ENCODE peak calls at places on chromosome 15, in eight cellular contexts. One of them, this sample, is unnamed. For H3K9me2, the result is how much of the 10 kb centered on the place peaks cover.

GRCh38 chr15:62849316-62850129 is 193.0 kb upstream of the TPM1 start:
- DNase-seq in SK-N-SH: no peak
- DNase-seq in GM23248: no peak
- DNase-seq in PC-3: no peak
- DNase-seq in GM23338: peak
- DNase-seq in hepatocyte: no peak
- DNase-seq in MM.1S: no peak
- DNase-seq in OCI-LY7: no peak
- DNase-seq in this sample: no peak

GRCh38 chr15:27017168-27017809 is 46.3 kb downstream of the GABRG3 start:
- DNase-seq in SK-N-SH: peak
- DNase-seq in GM23248: peak
- DNase-seq in PC-3: peak
- DNase-seq in GM23338: peak
- DNase-seq in hepatocyte: peak
- DNase-seq in MM.1S: peak
- DNase-seq in OCI-LY7: peak
- DNase-seq in this sample: no peak

GRCh38 chr15:48966595-48967301 is 3.0 kb upstream of the SHC4 start:
- DNase-seq in SK-N-SH: no peak
- DNase-seq in GM23248: peak
- DNase-seq in PC-3: peak
- DNase-seq in GM23338: no peak
- DNase-seq in hepatocyte: no peak
- DNase-seq in MM.1S: peak
- DNase-seq in OCI-LY7: no peak
- DNase-seq in this sample: no peak

GRCh38 chr15:37058316-37058985 is 41.9 kb downstream of the MEIS2 start:
- DNase-seq in SK-N-SH: no peak
- DNase-seq in GM23248: no peak
- DNase-seq in PC-3: no peak
- DNase-seq in GM23338: peak
- DNase-seq in hepatocyte: peak
- DNase-seq in MM.1S: no peak
- DNase-seq in OCI-LY7: no peak
- DNase-seq in this sample: no peak

GRCh38 chr15:52005748-52006701 is 13.0 kb upstream of the MAPK6 start:
- DNase-seq in SK-N-SH: peak
- DNase-seq in GM23248: peak
- DNase-seq in PC-3: peak
- DNase-seq in GM23338: no peak
- DNase-seq in hepatocyte: no peak
- DNase-seq in MM.1S: peak
- DNase-seq in OCI-LY7: no peak
- DNase-seq in this sample: no peak

GRCh38 chr15:81296218-81296617 is 27.7 kb downstream of the STARD5 start:
- DNase-seq in SK-N-SH: no peak
- DNase-seq in GM23248: no peak
- DNase-seq in PC-3: no peak
- DNase-seq in GM23338: no peak
- DNase-seq in hepatocyte: no peak
- DNase-seq in MM.1S: no peak
- DNase-seq in OCI-LY7: peak
- DNase-seq in this sample: no peak

GRCh38 chr15:85406916-85407315 is 26.5 kb downstream of the AKAP13 start:
- DNase-seq in SK-N-SH: no peak
- DNase-seq in GM23248: peak
- DNase-seq in PC-3: no peak
- DNase-seq in GM23338: no peak
- DNase-seq in hepatocyte: no peak
- DNase-seq in MM.1S: no peak
- DNase-seq in OCI-LY7: no peak
- DNase-seq in this sample: no peak

GRCh38 chr15:91946914-91947313 is 93.4 kb downstream of the SLCO3A1 start:
- DNase-seq in SK-N-SH: no peak
- DNase-seq in GM23248: no peak
- DNase-seq in PC-3: no peak
- DNase-seq in GM23338: peak
- DNase-seq in hepatocyte: no peak
- DNase-seq in MM.1S: no peak
- DNase-seq in OCI-LY7: no peak
- DNase-seq in this sample: no peak

GRCh38 chr15:45646220-45646619 is 11.4 kb downstream of the SQOR start:
- DNase-seq in SK-N-SH: no peak
- DNase-seq in GM23248: peak
- DNase-seq in PC-3: peak
- DNase-seq in GM23338: no peak
- DNase-seq in hepatocyte: no peak
- DNase-seq in MM.1S: no peak
- DNase-seq in OCI-LY7: no peak
- DNase-seq in this sample: no peak

GRCh38 chr15:62413786-62414185 is 248.7 kb upstream of the C2CD4B start:
- DNase-seq in SK-N-SH: peak
- DNase-seq in GM23248: no peak
- DNase-seq in PC-3: no peak
- DNase-seq in GM23338: no peak
- DNase-seq in hepatocyte: no peak
- DNase-seq in MM.1S: no peak
- DNase-seq in OCI-LY7: no peak
- DNase-seq in this sample: no peak

GRCh38 chr15:80105193-80105984 is 45.9 kb downstream of the ZFAND6 start:
- DNase-seq in SK-N-SH: no peak
- DNase-seq in GM23248: peak
- DNase-seq in PC-3: peak
- DNase-seq in GM23338: no peak
- DNase-seq in hepatocyte: peak
- DNase-seq in MM.1S: no peak
- DNase-seq in OCI-LY7: no peak
- DNase-seq in this sample: no peak

GRCh38 chr15:77029166-77030041 is 34.5 kb downstream of the PSTPIP1 start:
- DNase-seq in SK-N-SH: peak
- DNase-seq in GM23248: no peak
- DNase-seq in PC-3: no peak
- DNase-seq in GM23338: no peak
- DNase-seq in hepatocyte: no peak
- DNase-seq in MM.1S: no peak
- DNase-seq in OCI-LY7: no peak
- DNase-seq in this sample: no peak

GRCh38 chr15:66748320-66748779 is 46.3 kb downstream of the SMAD6 start:
- DNase-seq in SK-N-SH: no peak
- DNase-seq in GM23248: peak
- DNase-seq in PC-3: peak
- DNase-seq in GM23338: peak
- DNase-seq in hepatocyte: no peak
- DNase-seq in MM.1S: no peak
- DNase-seq in OCI-LY7: no peak
- DNase-seq in this sample: no peak

GRCh38 chr15:57146394-57147140 is 228.1 kb downstream of the TCF12 start:
- DNase-seq in SK-N-SH: peak
- DNase-seq in GM23248: peak
- DNase-seq in PC-3: peak
- DNase-seq in GM23338: peak
- DNase-seq in hepatocyte: peak
- DNase-seq in MM.1S: peak
- DNase-seq in OCI-LY7: peak
- DNase-seq in this sample: peak

GRCh38 chr15:45662375-45662774 is 27.5 kb downstream of the SQOR start:
- DNase-seq in SK-N-SH: no peak
- DNase-seq in GM23248: no peak
- DNase-seq in PC-3: no peak
- DNase-seq in GM23338: peak
- DNase-seq in hepatocyte: no peak
- DNase-seq in MM.1S: no peak
- DNase-seq in OCI-LY7: no peak
- DNase-seq in this sample: no peak

GRCh38 chr15:62272290-62272689 is 107.2 kb upstream of the C2CD4B start:
- DNase-seq in SK-N-SH: no peak
- DNase-seq in GM23248: no peak
- DNase-seq in PC-3: no peak
- DNase-seq in GM23338: no peak
- DNase-seq in hepatocyte: no peak
- DNase-seq in MM.1S: no peak
- DNase-seq in OCI-LY7: no peak
- DNase-seq in this sample: no peak

GRCh38 chr15:68218331-68218730 is 11.2 kb downstream of the CLN6 start:
- DNase-seq in SK-N-SH: no peak
- DNase-seq in GM23248: no peak
- DNase-seq in PC-3: no peak
- DNase-seq in GM23338: no peak
- DNase-seq in hepatocyte: no peak
- DNase-seq in MM.1S: no peak
- DNase-seq in OCI-LY7: no peak
- DNase-seq in this sample: no peak

GRCh38 chr15:59746777-59747176 is 57.7 kb upstream of the BNIP2 start:
- DNase-seq in SK-N-SH: no peak
- DNase-seq in GM23248: no peak
- DNase-seq in PC-3: no peak
- DNase-seq in GM23338: no peak
- DNase-seq in hepatocyte: no peak
- DNase-seq in MM.1S: no peak
- DNase-seq in OCI-LY7: peak
- DNase-seq in this sample: no peak

GRCh38 chr15:39054128-39054732 is 489.6 kb upstream of the RASGRP1 start:
- DNase-seq in SK-N-SH: no peak
- DNase-seq in GM23248: no peak
- DNase-seq in PC-3: no peak
- DNase-seq in GM23338: no peak
- DNase-seq in hepatocyte: no peak
- DNase-seq in MM.1S: no peak
- DNase-seq in OCI-LY7: no peak
- DNase-seq in this sample: no peak

GRCh38 chr15:49313650-49314049 is 109.4 kb upstream of the FGF7 start:
- DNase-seq in SK-N-SH: no peak
- DNase-seq in GM23248: peak
- DNase-seq in PC-3: peak
- DNase-seq in GM23338: no peak
- DNase-seq in hepatocyte: no peak
- DNase-seq in MM.1S: no peak
- DNase-seq in OCI-LY7: no peak
- DNase-seq in this sample: no peak

GRCh38 chr15:57761562-57761961 is 55.0 kb downstream of the POLR2M start:
- DNase-seq in SK-N-SH: no peak
- DNase-seq in GM23248: peak
- DNase-seq in PC-3: no peak
- DNase-seq in GM23338: no peak
- DNase-seq in hepatocyte: no peak
- DNase-seq in MM.1S: no peak
- DNase-seq in OCI-LY7: no peak
- DNase-seq in this sample: no peak

GRCh38 chr15:68106656-68107055 is 52.5 kb downstream of the PIAS1 start:
- DNase-seq in SK-N-SH: no peak
- DNase-seq in GM23248: peak
- DNase-seq in PC-3: no peak
- DNase-seq in GM23338: peak
- DNase-seq in hepatocyte: no peak
- DNase-seq in MM.1S: no peak
- DNase-seq in OCI-LY7: no peak
- DNase-seq in this sample: no peak

GRCh38 chr15:92638709-92639365 is 16.7 kb downstream of the FAM174B start:
- DNase-seq in SK-N-SH: no peak
- DNase-seq in GM23248: no peak
- DNase-seq in PC-3: peak
- DNase-seq in GM23338: no peak
- DNase-seq in hepatocyte: no peak
- DNase-seq in MM.1S: peak
- DNase-seq in OCI-LY7: no peak
- DNase-seq in this sample: no peak

DNA sequence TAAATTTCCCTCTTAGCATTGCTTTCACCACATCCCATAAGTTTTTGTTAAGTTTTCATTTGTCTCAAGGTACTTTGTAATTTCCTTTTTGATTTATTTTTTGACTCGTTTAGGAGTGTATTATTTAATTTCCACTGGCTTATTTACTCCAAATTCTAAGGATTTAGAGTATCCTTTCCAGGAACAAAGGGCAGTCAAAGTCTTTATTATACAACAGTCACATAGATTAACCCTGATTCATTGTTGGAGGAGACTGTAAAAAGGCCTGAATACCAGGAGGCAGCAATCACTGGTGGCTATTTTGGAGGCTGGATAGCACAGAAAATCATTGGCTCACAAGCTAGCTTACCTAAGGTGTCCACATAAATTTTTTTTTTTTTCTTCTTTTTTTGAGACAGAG is 39.9 kb downstream of the OIP5 start:
- DNase-seq in SK-N-SH: no peak
- DNase-seq in GM23248: peak
- DNase-seq in PC-3: no peak
- DNase-seq in GM23338: no peak
- DNase-seq in hepatocyte: no peak
- DNase-seq in MM.1S: no peak
- DNase-seq in OCI-LY7: no peak
- DNase-seq in this sample: no peak
- H3K9me2 ChIP-seq in SK-N-SH: under half
- H3K9me2 ChIP-seq in GM23248: under half
- H3K9me2 ChIP-seq in PC-3: under half
- H3K9me2 ChIP-seq in GM23338: under half
- H3K9me2 ChIP-seq in hepatocyte: under half
- H3K9me2 ChIP-seq in MM.1S: under half
- H3K9me2 ChIP-seq in OCI-LY7: under half
- H3K9me2 ChIP-seq in this sample: under half

DNA sequence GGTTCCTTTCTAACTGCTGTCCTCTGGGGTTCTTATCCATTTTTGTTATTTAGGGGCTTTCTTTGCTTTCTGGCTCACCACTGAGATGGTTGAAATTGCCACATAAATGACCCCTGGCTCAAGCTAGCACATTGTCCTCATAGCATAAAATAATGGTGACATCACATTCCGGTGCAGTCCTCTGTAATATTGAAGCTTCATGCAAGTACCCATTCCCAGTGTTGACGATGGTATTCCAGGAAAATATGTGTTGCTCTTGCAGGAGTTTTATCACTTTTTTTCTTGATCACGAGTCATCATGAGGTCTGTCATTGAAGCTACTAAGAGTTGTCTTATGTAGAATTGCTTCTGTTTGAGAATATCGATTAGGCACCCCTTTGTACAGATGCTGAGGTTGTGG is 56.1 kb downstream of the CRTC3 start:
- DNase-seq in SK-N-SH: no peak
- DNase-seq in GM23248: peak
- DNase-seq in PC-3: no peak
- DNase-seq in GM23338: no peak
- DNase-seq in hepatocyte: no peak
- DNase-seq in MM.1S: no peak
- DNase-seq in OCI-LY7: no peak
- DNase-seq in this sample: no peak
- H3K9me2 ChIP-seq in SK-N-SH: under half
- H3K9me2 ChIP-seq in GM23248: under half
- H3K9me2 ChIP-seq in PC-3: under half
- H3K9me2 ChIP-seq in GM23338: under half
- H3K9me2 ChIP-seq in hepatocyte: under half
- H3K9me2 ChIP-seq in MM.1S: under half
- H3K9me2 ChIP-seq in OCI-LY7: under half
- H3K9me2 ChIP-seq in this sample: under half

GRCh38 chr15:41506796-41507341 is 6.8 kb downstream of the LTK start:
- DNase-seq in SK-N-SH: no peak
- DNase-seq in GM23248: no peak
- DNase-seq in PC-3: peak
- DNase-seq in GM23338: peak
- DNase-seq in hepatocyte: no peak
- DNase-seq in MM.1S: no peak
- DNase-seq in OCI-LY7: peak
- DNase-seq in this sample: no peak
- H3K9me2 ChIP-seq in SK-N-SH: under half
- H3K9me2 ChIP-seq in GM23248: under half
- H3K9me2 ChIP-seq in PC-3: under half
- H3K9me2 ChIP-seq in GM23338: under half
- H3K9me2 ChIP-seq in hepatocyte: under half
- H3K9me2 ChIP-seq in MM.1S: under half
- H3K9me2 ChIP-seq in OCI-LY7: under half
- H3K9me2 ChIP-seq in this sample: under half

GRCh38 chr15:29058903-29059539 is 173.2 kb downstream of the APBA2 start:
- DNase-seq in SK-N-SH: no peak
- DNase-seq in GM23248: no peak
- DNase-seq in PC-3: no peak
- DNase-seq in GM23338: no peak
- DNase-seq in hepatocyte: no peak
- DNase-seq in MM.1S: no peak
- DNase-seq in OCI-LY7: no peak
- DNase-seq in this sample: no peak
- H3K9me2 ChIP-seq in SK-N-SH: under half
- H3K9me2 ChIP-seq in GM23248: under half
- H3K9me2 ChIP-seq in PC-3: under half
- H3K9me2 ChIP-seq in GM23338: under half
- H3K9me2 ChIP-seq in hepatocyte: under half
- H3K9me2 ChIP-seq in MM.1S: under half
- H3K9me2 ChIP-seq in OCI-LY7: under half
- H3K9me2 ChIP-seq in this sample: under half